ENCODE peak calls at places on chromosome 12, in seven cellular contexts. One of them, this sample, is unnamed.
A peak's percentile ranks its signal among the peaks of the same experiment; 100 is the strongest.

GRCh38 chr12:109302358-109302757 is 6.7 kb downstream of the FOXN4 start:
- DNase-seq in activated gamma-delta T cell treated with anti-CD3 and anti-CD28 coated beads, Interleukin-2, amount 50 U/mL, for 16 hours: no peak
- DNase-seq in AG09309: no peak
- DNase-seq in left colon: no peak
- DNase-seq in caudate nucleus: no peak
- DNase-seq in ovary: no peak
- DNase-seq in mammary epithelial cell: peak; percentile 9
- DNase-seq in this sample: no peak

GRCh38 chr12:28023156-28023887 is 50.8 kb upstream of the PTHLH start:
- DNase-seq in caudate nucleus: no peak
- DNase-seq in AG09309: peak; percentile 78
- DNase-seq in ovary: no peak
- DNase-seq in activated gamma-delta T cell treated with anti-CD3 and anti-CD28 coated beads, Interleukin-2, amount 50 U/mL, for 16 hours: no peak
- DNase-seq in left colon: no peak
- DNase-seq in mammary epithelial cell: peak; percentile 97
- DNase-seq in this sample: no peak

GRCh38 chr12:83700858-83701257 is 1014.2 kb downstream of the TMTC2 start:
- DNase-seq in left colon: no peak
- DNase-seq in ovary: no peak
- DNase-seq in AG09309: peak; percentile 4
- DNase-seq in caudate nucleus: no peak
- DNase-seq in activated gamma-delta T cell treated with anti-CD3 and anti-CD28 coated beads, Interleukin-2, amount 50 U/mL, for 16 hours: no peak
- DNase-seq in mammary epithelial cell: peak; percentile 71
- DNase-seq in this sample: no peak

GRCh38 chr12:84763112-84763511 is 149.5 kb downstream of the SLC6A15 start:
- DNase-seq in caudate nucleus: no peak
- DNase-seq in left colon: no peak
- DNase-seq in mammary epithelial cell: no peak
- DNase-seq in AG09309: peak; percentile 48
- DNase-seq in ovary: no peak
- DNase-seq in activated gamma-delta T cell treated with anti-CD3 and anti-CD28 coated beads, Interleukin-2, amount 50 U/mL, for 16 hours: no peak
- DNase-seq in this sample: no peak

GRCh38 chr12:100675432-100675831 is 101.9 kb downstream of the GAS2L3 start:
- DNase-seq in ovary: peak; percentile 23
- DNase-seq in activated gamma-delta T cell treated with anti-CD3 and anti-CD28 coated beads, Interleukin-2, amount 50 U/mL, for 16 hours: no peak
- DNase-seq in AG09309: peak; percentile 5
- DNase-seq in mammary epithelial cell: peak; percentile 40
- DNase-seq in caudate nucleus: no peak
- DNase-seq in left colon: no peak
- DNase-seq in this sample: no peak

GRCh38 chr12:104499207-104499606 is 42.5 kb downstream of the CHST11 start:
- DNase-seq in AG09309: no peak
- DNase-seq in activated gamma-delta T cell treated with anti-CD3 and anti-CD28 coated beads, Interleukin-2, amount 50 U/mL, for 16 hours: no peak
- DNase-seq in caudate nucleus: no peak
- DNase-seq in ovary: no peak
- DNase-seq in mammary epithelial cell: no peak
- DNase-seq in left colon: no peak
- DNase-seq in this sample: no peak

GRCh38 chr12:5807090-5807414 is 138.0 kb downstream of the ANO2 start:
- DNase-seq in mammary epithelial cell: peak; percentile 13
- DNase-seq in activated gamma-delta T cell treated with anti-CD3 and anti-CD28 coated beads, Interleukin-2, amount 50 U/mL, for 16 hours: no peak
- DNase-seq in caudate nucleus: no peak
- DNase-seq in ovary: no peak
- DNase-seq in AG09309: peak; percentile 16
- DNase-seq in left colon: no peak
- DNase-seq in this sample: no peak

GRCh38 chr12:93453633-93454032 is 11.9 kb upstream of the UBE2N start:
- DNase-seq in ovary: no peak
- DNase-seq in AG09309: peak; percentile 20
- DNase-seq in left colon: no peak
- DNase-seq in mammary epithelial cell: no peak
- DNase-seq in caudate nucleus: no peak
- DNase-seq in activated gamma-delta T cell treated with anti-CD3 and anti-CD28 coated beads, Interleukin-2, amount 50 U/mL, for 16 hours: no peak
- DNase-seq in this sample: no peak

GRCh38 chr12:12582895-12583303 is 20.2 kb upstream of the DUSP16 start:
- DNase-seq in AG09309: peak; percentile 33
- DNase-seq in activated gamma-delta T cell treated with anti-CD3 and anti-CD28 coated beads, Interleukin-2, amount 50 U/mL, for 16 hours: no peak
- DNase-seq in ovary: no peak
- DNase-seq in mammary epithelial cell: peak; percentile 84
- DNase-seq in left colon: no peak
- DNase-seq in caudate nucleus: no peak
- DNase-seq in this sample: no peak

GRCh38 chr12:6049587-6049986 is 74.9 kb downstream of the VWF start:
- DNase-seq in mammary epithelial cell: no peak
- DNase-seq in ovary: no peak
- DNase-seq in caudate nucleus: no peak
- DNase-seq in activated gamma-delta T cell treated with anti-CD3 and anti-CD28 coated beads, Interleukin-2, amount 50 U/mL, for 16 hours: no peak
- DNase-seq in left colon: no peak
- DNase-seq in AG09309: no peak
- DNase-seq in this sample: no peak

GRCh38 chr12:65634626-65635331 is 189.5 kb upstream of the HMGA2 start:
- DNase-seq in left colon: no peak
- DNase-seq in activated gamma-delta T cell treated with anti-CD3 and anti-CD28 coated beads, Interleukin-2, amount 50 U/mL, for 16 hours: no peak
- DNase-seq in mammary epithelial cell: peak; percentile 77
- DNase-seq in caudate nucleus: no peak
- DNase-seq in ovary: no peak
- DNase-seq in AG09309: no peak
- DNase-seq in this sample: peak; percentile 60

GRCh38 chr12:120264086-120264485 is 1.4 kb downstream of the PXN start:
- DNase-seq in activated gamma-delta T cell treated with anti-CD3 and anti-CD28 coated beads, Interleukin-2, amount 50 U/mL, for 16 hours: no peak
- DNase-seq in ovary: no peak
- DNase-seq in AG09309: no peak
- DNase-seq in mammary epithelial cell: no peak
- DNase-seq in caudate nucleus: no peak
- DNase-seq in left colon: no peak
- DNase-seq in this sample: no peak

GRCh38 chr12:1457901-1458300 is 136.5 kb downstream of the FBXL14 start:
- DNase-seq in left colon: no peak
- DNase-seq in mammary epithelial cell: peak; percentile 43
- DNase-seq in ovary: no peak
- DNase-seq in caudate nucleus: no peak
- DNase-seq in activated gamma-delta T cell treated with anti-CD3 and anti-CD28 coated beads, Interleukin-2, amount 50 U/mL, for 16 hours: no peak
- DNase-seq in AG09309: peak; percentile 72
- DNase-seq in this sample: no peak

GRCh38 chr12:112130461-112130998 is 5.2 kb downstream of the TRAFD1 start:
- DNase-seq in mammary epithelial cell: no peak
- DNase-seq in left colon: no peak
- DNase-seq in AG09309: no peak
- DNase-seq in caudate nucleus: no peak
- DNase-seq in activated gamma-delta T cell treated with anti-CD3 and anti-CD28 coated beads, Interleukin-2, amount 50 U/mL, for 16 hours: no peak
- DNase-seq in ovary: no peak
- DNase-seq in this sample: no peak

GRCh38 chr12:57170408-57170807 is 23.0 kb upstream of the LRP1-AS start:
- DNase-seq in caudate nucleus: no peak
- DNase-seq in left colon: no peak
- DNase-seq in mammary epithelial cell: no peak
- DNase-seq in AG09309: no peak
- DNase-seq in ovary: no peak
- DNase-seq in activated gamma-delta T cell treated with anti-CD3 and anti-CD28 coated beads, Interleukin-2, amount 50 U/mL, for 16 hours: no peak
- DNase-seq in this sample: no peak

GRCh38 chr12:75452675-75453330 is 27.8 kb upstream of the GLIPR1 start:
- DNase-seq in AG09309: peak; percentile 25
- DNase-seq in ovary: no peak
- DNase-seq in activated gamma-delta T cell treated with anti-CD3 and anti-CD28 coated beads, Interleukin-2, amount 50 U/mL, for 16 hours: no peak
- DNase-seq in caudate nucleus: no peak
- DNase-seq in mammary epithelial cell: peak; percentile 60
- DNase-seq in left colon: no peak
- DNase-seq in this sample: no peak

GRCh38 chr12:8564656-8565055 is 24.0 kb upstream of the CLEC4E start:
- DNase-seq in ovary: no peak
- DNase-seq in activated gamma-delta T cell treated with anti-CD3 and anti-CD28 coated beads, Interleukin-2, amount 50 U/mL, for 16 hours: no peak
- DNase-seq in AG09309: no peak
- DNase-seq in caudate nucleus: no peak
- DNase-seq in mammary epithelial cell: no peak
- DNase-seq in left colon: no peak
- DNase-seq in this sample: no peak

GRCh38 chr12:121424632-121424992 is 24.7 kb downstream of the RNF34 start:
- DNase-seq in caudate nucleus: no peak
- DNase-seq in activated gamma-delta T cell treated with anti-CD3 and anti-CD28 coated beads, Interleukin-2, amount 50 U/mL, for 16 hours: no peak
- DNase-seq in ovary: no peak
- DNase-seq in left colon: no peak
- DNase-seq in AG09309: no peak
- DNase-seq in mammary epithelial cell: no peak
- DNase-seq in this sample: no peak

GRCh38 chr12:58533652-58534051 is 386.7 kb downstream of the LRIG3 start:
- DNase-seq in ovary: no peak
- DNase-seq in mammary epithelial cell: peak; percentile 53
- DNase-seq in activated gamma-delta T cell treated with anti-CD3 and anti-CD28 coated beads, Interleukin-2, amount 50 U/mL, for 16 hours: no peak
- DNase-seq in caudate nucleus: no peak
- DNase-seq in AG09309: no peak
- DNase-seq in left colon: no peak
- DNase-seq in this sample: no peak

GRCh38 chr12:56160160-56160763 is 2.1 kb downstream of the MYL6 start:
- DNase-seq in ovary: no peak
- DNase-seq in AG09309: no peak
- DNase-seq in caudate nucleus: no peak
- DNase-seq in mammary epithelial cell: peak; percentile 54
- DNase-seq in left colon: peak; percentile 54
- DNase-seq in activated gamma-delta T cell treated with anti-CD3 and anti-CD28 coated beads, Interleukin-2, amount 50 U/mL, for 16 hours: peak; percentile 47
- DNase-seq in this sample: peak; percentile 81

GRCh38 chr12:52197371-52198231 is 5.8 kb upstream of the KRT80 start:
- DNase-seq in ovary: no peak
- DNase-seq in AG09309: no peak
- DNase-seq in activated gamma-delta T cell treated with anti-CD3 and anti-CD28 coated beads, Interleukin-2, amount 50 U/mL, for 16 hours: no peak
- DNase-seq in mammary epithelial cell: no peak
- DNase-seq in caudate nucleus: no peak
- DNase-seq in left colon: no peak
- DNase-seq in this sample: no peak

GRCh38 chr12:68158427-68158826 is 1.1 kb downstream of the IFNG start:
- DNase-seq in AG09309: no peak
- DNase-seq in caudate nucleus: no peak
- DNase-seq in left colon: no peak
- DNase-seq in activated gamma-delta T cell treated with anti-CD3 and anti-CD28 coated beads, Interleukin-2, amount 50 U/mL, for 16 hours: no peak
- DNase-seq in ovary: no peak
- DNase-seq in mammary epithelial cell: peak; percentile 35
- DNase-seq in this sample: no peak

GRCh38 chr12:52126605-52127578 is 47.4 kb downstream of the SMIM41 start:
- DNase-seq in AG09309: no peak
- DNase-seq in caudate nucleus: no peak
- DNase-seq in left colon: no peak
- DNase-seq in activated gamma-delta T cell treated with anti-CD3 and anti-CD28 coated beads, Interleukin-2, amount 50 U/mL, for 16 hours: no peak
- DNase-seq in mammary epithelial cell: no peak
- DNase-seq in ovary: no peak
- DNase-seq in this sample: no peak

GRCh38 chr12:111102062-111102735 is 181.8 kb upstream of the MYL2 start:
- DNase-seq in AG09309: no peak
- DNase-seq in left colon: no peak
- DNase-seq in ovary: no peak
- DNase-seq in caudate nucleus: no peak
- DNase-seq in activated gamma-delta T cell treated with anti-CD3 and anti-CD28 coated beads, Interleukin-2, amount 50 U/mL, for 16 hours: no peak
- DNase-seq in mammary epithelial cell: peak; percentile 74
- DNase-seq in this sample: no peak

GRCh38 chr12:106304001-106304421 is 1.5 kb downstream of the TCP11L2 start:
- DNase-seq in AG09309: no peak
- DNase-seq in mammary epithelial cell: no peak
- DNase-seq in activated gamma-delta T cell treated with anti-CD3 and anti-CD28 coated beads, Interleukin-2, amount 50 U/mL, for 16 hours: no peak
- DNase-seq in caudate nucleus: peak; percentile 22
- DNase-seq in left colon: no peak
- DNase-seq in ovary: no peak
- DNase-seq in this sample: no peak

GRCh38 chr12:50765325-50765911 is 1.5 kb downstream of the ATF1 start:
- DNase-seq in caudate nucleus: no peak
- DNase-seq in AG09309: no peak
- DNase-seq in left colon: peak; percentile 49
- DNase-seq in activated gamma-delta T cell treated with anti-CD3 and anti-CD28 coated beads, Interleukin-2, amount 50 U/mL, for 16 hours: peak; percentile 16
- DNase-seq in ovary: peak; percentile 34
- DNase-seq in mammary epithelial cell: peak; percentile 51
- DNase-seq in this sample: peak; percentile 72

GRCh38 chr12:11836282-11836963 is 186.9 kb downstream of the ETV6 start:
- DNase-seq in mammary epithelial cell: no peak
- DNase-seq in AG09309: no peak
- DNase-seq in caudate nucleus: no peak
- DNase-seq in activated gamma-delta T cell treated with anti-CD3 and anti-CD28 coated beads, Interleukin-2, amount 50 U/mL, for 16 hours: no peak
- DNase-seq in ovary: no peak
- DNase-seq in left colon: peak; percentile 68
- DNase-seq in this sample: no peak

GRCh38 chr12:32754101-32754500 is 1.6 kb downstream of the YARS2 start:
- DNase-seq in left colon: no peak
- DNase-seq in caudate nucleus: no peak
- DNase-seq in activated gamma-delta T cell treated with anti-CD3 and anti-CD28 coated beads, Interleukin-2, amount 50 U/mL, for 16 hours: no peak
- DNase-seq in AG09309: no peak
- DNase-seq in mammary epithelial cell: peak; percentile 29
- DNase-seq in ovary: no peak
- DNase-seq in this sample: no peak

GRCh38 chr12:90280033-90280432 is 571.4 kb upstream of the ATP2B1 start:
- DNase-seq in activated gamma-delta T cell treated with anti-CD3 and anti-CD28 coated beads, Interleukin-2, amount 50 U/mL, for 16 hours: no peak
- DNase-seq in AG09309: no peak
- DNase-seq in left colon: no peak
- DNase-seq in ovary: no peak
- DNase-seq in mammary epithelial cell: peak; percentile 69
- DNase-seq in caudate nucleus: no peak
- DNase-seq in this sample: no peak

GRCh38 chr12:82015623-82016347 is 256.6 kb upstream of the PPFIA2 start:
- DNase-seq in ovary: no peak
- DNase-seq in caudate nucleus: no peak
- DNase-seq in activated gamma-delta T cell treated with anti-CD3 and anti-CD28 coated beads, Interleukin-2, amount 50 U/mL, for 16 hours: no peak
- DNase-seq in left colon: no peak
- DNase-seq in mammary epithelial cell: no peak
- DNase-seq in AG09309: no peak
- DNase-seq in this sample: no peak

GRCh38 chr12:66188584-66189475 is at the start of gene IRAK3:
- DNase-seq in caudate nucleus: no peak
- DNase-seq in ovary: peak; percentile 80
- DNase-seq in mammary epithelial cell: peak; percentile 37
- DNase-seq in AG09309: no peak
- DNase-seq in activated gamma-delta T cell treated with anti-CD3 and anti-CD28 coated beads, Interleukin-2, amount 50 U/mL, for 16 hours: no peak
- DNase-seq in left colon: peak; percentile 84
- DNase-seq in this sample: peak; percentile 57

GRCh38 chr12:25151476-25151875 is 43.5 kb downstream of the DNAI7 start:
- DNase-seq in caudate nucleus: no peak
- DNase-seq in activated gamma-delta T cell treated with anti-CD3 and anti-CD28 coated beads, Interleukin-2, amount 50 U/mL, for 16 hours: no peak
- DNase-seq in mammary epithelial cell: peak; percentile 86
- DNase-seq in AG09309: peak; percentile 88
- DNase-seq in ovary: peak; percentile 48
- DNase-seq in left colon: peak; percentile 29
- DNase-seq in this sample: peak; percentile 55

GRCh38 chr12:27180862-27181261 is 63.2 kb upstream of the STK38L start:
- DNase-seq in caudate nucleus: no peak
- DNase-seq in AG09309: no peak
- DNase-seq in left colon: no peak
- DNase-seq in mammary epithelial cell: no peak
- DNase-seq in activated gamma-delta T cell treated with anti-CD3 and anti-CD28 coated beads, Interleukin-2, amount 50 U/mL, for 16 hours: no peak
- DNase-seq in ovary: no peak
- DNase-seq in this sample: no peak

GRCh38 chr12:49538740-49539403 is at the start of gene KCNH3:
- DNase-seq in left colon: peak; percentile 85
- DNase-seq in activated gamma-delta T cell treated with anti-CD3 and anti-CD28 coated beads, Interleukin-2, amount 50 U/mL, for 16 hours: peak; percentile 85
- DNase-seq in caudate nucleus: no peak
- DNase-seq in ovary: peak; percentile 70
- DNase-seq in mammary epithelial cell: peak; percentile 60
- DNase-seq in AG09309: no peak
- DNase-seq in this sample: peak; percentile 94

GRCh38 chr12:73185403-73185802 is 913.2 kb downstream of the TRHDE start:
- DNase-seq in AG09309: no peak
- DNase-seq in left colon: no peak
- DNase-seq in mammary epithelial cell: no peak
- DNase-seq in ovary: no peak
- DNase-seq in caudate nucleus: no peak
- DNase-seq in activated gamma-delta T cell treated with anti-CD3 and anti-CD28 coated beads, Interleukin-2, amount 50 U/mL, for 16 hours: no peak
- DNase-seq in this sample: no peak

GRCh38 chr12:115710104-115710564 is 567.4 kb downstream of the MED13L start:
- DNase-seq in ovary: no peak
- DNase-seq in mammary epithelial cell: peak; percentile 21
- DNase-seq in caudate nucleus: no peak
- DNase-seq in AG09309: peak; percentile 10
- DNase-seq in left colon: peak; percentile 29
- DNase-seq in activated gamma-delta T cell treated with anti-CD3 and anti-CD28 coated beads, Interleukin-2, amount 50 U/mL, for 16 hours: no peak
- DNase-seq in this sample: no peak

GRCh38 chr12:130169256-130169655 is 7.0 kb downstream of the FZD10 start:
- DNase-seq in mammary epithelial cell: no peak
- DNase-seq in caudate nucleus: no peak
- DNase-seq in activated gamma-delta T cell treated with anti-CD3 and anti-CD28 coated beads, Interleukin-2, amount 50 U/mL, for 16 hours: no peak
- DNase-seq in left colon: no peak
- DNase-seq in ovary: no peak
- DNase-seq in AG09309: no peak
- DNase-seq in this sample: no peak

GRCh38 chr12:119592232-119592631 is 1.3 kb upstream of the TMEM233 start:
- DNase-seq in ovary: no peak
- DNase-seq in activated gamma-delta T cell treated with anti-CD3 and anti-CD28 coated beads, Interleukin-2, amount 50 U/mL, for 16 hours: no peak
- DNase-seq in left colon: no peak
- DNase-seq in AG09309: no peak
- DNase-seq in caudate nucleus: no peak
- DNase-seq in mammary epithelial cell: no peak
- DNase-seq in this sample: no peak